ENCODE peak calls at places on chromosome 9, in nine cellular contexts. L is ovary, S is K562, R is GM23338, F is H1, N is mesendoderm, M is fibroblast of lung, B is HCT116, V is WERI-Rb-1. C is an unnamed sample.

GRCh38 chr9:134365791-134366222 is 39.6 kb downstream of the RXRA start:
- DNase-seq in B (no peak), V (peak; percentile 73), N (peak; percentile 33), M (peak; percentile 44), F (no peak), R (peak; percentile 35), S (peak; percentile 67), L (peak; percentile 81), C (no peak)

GRCh38 chr9:121949766-121950165 is 143.3 kb downstream of the TTLL11 start:
- DNase-seq in L (no peak), F (no peak), V (no peak), M (no peak), R (no peak), B (no peak), S (no peak), N (no peak), C (no peak)

GRCh38 chr9:115952667-115953316 is 200.8 kb upstream of the PAPPA start:
- DNase-seq in V (no peak), F (no peak), B (no peak), S (no peak), R (no peak), L (no peak), N (no peak), M (peak; percentile 96), C (no peak)

GRCh38 chr9:75063556-75064305 is 24.2 kb downstream of the NMRK1 start:
- DNase-seq in N (no peak), S (no peak), V (no peak), F (no peak), R (no peak), B (no peak), L (no peak), M (peak; percentile 25), C (no peak)

GRCh38 chr9:91424403-91425176 is 958 bp upstream of the NFIL3 start:
- DNase-seq in B (no peak), V (peak; percentile 60), N (peak; percentile 63), S (peak; percentile 62), L (peak; percentile 92), F (no peak), M (peak; percentile 94), R (peak; percentile 69), C (peak; percentile 30)

GRCh38 chr9:23582836-23583235 is 243.2 kb downstream of the ELAVL2 start:
- DNase-seq in V (no peak), S (no peak), L (no peak), R (no peak), F (no peak), N (no peak), M (no peak), B (no peak), C (no peak)

GRCh38 chr9:131618071-131618479 is 72.8 kb downstream of the PRRT1B start:
- DNase-seq in N (no peak), R (no peak), B (no peak), S (no peak), F (no peak), L (no peak), V (no peak), M (no peak), C (no peak)

GRCh38 chr9:70470050-70471015 is 55.9 kb upstream of the KLF9 start:
- DNase-seq in F (no peak), M (no peak), B (no peak), N (no peak), L (no peak), R (no peak), S (no peak), V (peak; percentile 23), C (no peak)

GRCh38 chr9:27749838-27750237 is 176.6 kb upstream of the C9orf72 start:
- DNase-seq in S (no peak), F (peak; percentile 69), V (no peak), R (peak; percentile 82), N (peak; percentile 78), L (no peak), M (no peak), B (no peak), C (no peak)

GRCh38 chr9:87070331-87070730 is 123.0 kb upstream of the GAS1 start:
- DNase-seq in L (no peak), V (no peak), R (no peak), B (no peak), F (no peak), S (no peak), M (no peak), N (no peak), C (no peak)

GRCh38 chr9:87069690-87070089 is 122.4 kb upstream of the GAS1 start:
- DNase-seq in S (no peak), B (no peak), V (no peak), R (no peak), M (peak; percentile 65), L (no peak), F (no peak), N (no peak), C (no peak)

GRCh38 chr9:87067426-87067825 is 120.1 kb upstream of the GAS1 start:
- DNase-seq in N (no peak), M (no peak), S (no peak), L (no peak), V (no peak), B (no peak), F (no peak), R (no peak), C (no peak)

GRCh38 chr9:87068177-87068845 is 121.0 kb upstream of the GAS1 start:
- DNase-seq in N (no peak), L (no peak), B (no peak), R (no peak), S (no peak), V (no peak), F (no peak), M (no peak), C (no peak)

GRCh38 chr9:87071473-87071872 is 124.2 kb upstream of the GAS1 start:
- DNase-seq in B (no peak), N (no peak), S (no peak), L (no peak), V (no peak), R (no peak), M (no peak), F (no peak), C (no peak)
- H3K27ac ChIP-seq in B (no peak overlapping the region), N (no peak overlapping the region), S (no peak overlapping the region), L (no peak overlapping the region), V (no peak overlapping the region), R (no peak overlapping the region), M (no peak overlapping the region), F (no peak overlapping the region), C (no peak overlapping the region)

DNA sequence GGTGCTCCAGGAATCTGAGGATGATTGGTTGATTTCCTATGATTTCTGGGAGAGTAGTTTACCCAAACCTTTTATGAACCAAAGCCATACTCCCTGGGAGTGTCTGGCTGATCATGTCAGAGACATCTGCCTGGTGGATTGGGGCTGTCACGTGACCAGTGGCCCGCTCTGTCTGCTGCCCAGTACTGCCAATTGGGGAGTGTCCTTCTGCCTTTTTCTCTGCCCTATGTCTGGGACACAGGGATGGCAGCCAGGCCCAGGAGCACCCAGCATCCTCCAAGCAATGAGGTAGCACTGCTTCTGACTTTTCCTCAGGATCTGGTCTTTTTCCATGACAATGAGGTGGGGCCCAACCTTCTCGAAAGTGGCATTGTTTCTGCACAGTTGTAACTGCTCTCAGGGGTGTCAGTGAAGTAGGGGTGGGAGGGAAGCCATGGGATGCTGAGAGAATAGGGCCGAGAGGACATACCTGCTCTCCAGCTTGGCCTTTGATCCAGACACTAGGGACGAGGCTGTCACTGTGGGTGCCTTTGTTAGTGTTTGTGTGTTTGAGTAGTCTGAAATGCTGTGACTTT is 21.8 kb downstream of the DAPK1 start:
- DNase-seq in N (no peak), L (no peak), S (no peak), R (peak; percentile 28), F (no peak), B (no peak), M (no peak), V (no peak), C (no peak)
- H3K27ac ChIP-seq in N (peak overlapping the region; percentile 27), L (peak overlapping the region; percentile 47), S (peak overlapping the region; percentile 73), R (peak overlapping the region; percentile 74), F (no peak overlapping the region), B (no peak overlapping the region), M (no peak overlapping the region), V (no peak overlapping the region), C (no peak overlapping the region)

GRCh38 chr9:4828776-4829175 is 36.0 kb downstream of the RCL1 start:
- DNase-seq in B (no peak), R (no peak), V (peak; percentile 21), S (no peak), L (no peak), M (peak; percentile 65), F (no peak), N (no peak), C (no peak)

GRCh38 chr9:4831119-4831518 is 38.4 kb downstream of the RCL1 start:
- DNase-seq in M (no peak), L (no peak), F (no peak), R (peak; percentile 55), V (no peak), S (no peak), B (no peak), N (peak; percentile 52), C (no peak)

GRCh38 chr9:4830699-4831098 is 38.0 kb downstream of the RCL1 start:
- DNase-seq in L (no peak), R (no peak), S (no peak), M (no peak), N (no peak), V (no peak), B (no peak), F (no peak), C (no peak)

GRCh38 chr9:4831944-4832343 is 39.2 kb downstream of the RCL1 start:
- DNase-seq in B (no peak), L (no peak), R (no peak), S (no peak), V (no peak), F (no peak), M (no peak), N (peak; percentile 71), C (no peak)

DNA sequence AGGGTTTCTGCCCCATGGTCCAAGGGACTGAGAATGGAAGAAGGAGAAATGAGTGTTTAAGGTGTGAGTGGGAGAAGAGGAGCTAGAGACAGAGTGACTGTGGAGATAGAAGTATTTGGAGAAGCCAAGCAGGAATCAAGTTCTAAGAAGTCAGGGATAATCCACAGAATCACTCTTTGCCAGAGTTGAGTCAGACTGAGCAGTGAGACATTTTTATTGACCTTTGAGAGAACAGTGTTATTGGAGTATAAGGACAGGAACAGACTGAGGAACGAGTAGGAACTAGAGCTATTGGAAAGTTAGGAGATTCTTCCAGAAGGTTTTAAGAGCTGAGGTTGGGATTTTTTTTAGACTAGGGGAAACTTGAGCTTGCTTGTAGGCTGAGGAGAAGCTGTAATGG is 37.2 kb downstream of the RCL1 start:
- DNase-seq in L (no peak), S (no peak), N (no peak), R (no peak), F (no peak), B (no peak), M (peak; percentile 34), V (no peak), C (no peak)
- H3K27ac ChIP-seq in L (no peak overlapping the region), S (peak overlapping the region; percentile 69), N (no peak overlapping the region), R (no peak overlapping the region), F (no peak overlapping the region), B (no peak overlapping the region), M (no peak overlapping the region), V (no peak overlapping the region), C (no peak overlapping the region)

GRCh38 chr9:129776938-129777768 is 24.3 kb upstream of the PTGES start:
- DNase-seq in M (peak; percentile 100), R (peak; percentile 20), N (peak; percentile 88), F (no peak), L (peak; percentile 92), S (peak; percentile 97), V (peak; percentile 96), B (peak; percentile 89), C (peak; percentile 29)
- H3K27ac ChIP-seq in M (peak overlapping the region; percentile 83), R (no peak overlapping the region), N (no peak overlapping the region), F (no peak overlapping the region), L (peak overlapping the region; percentile 41), S (peak overlapping the region; percentile 31), V (peak overlapping the region; percentile 68), B (peak overlapping the region; percentile 71), C (no peak overlapping the region)

GRCh38 chr9:136481558-136481957 is 1.3 kb downstream of the SEC16A start:
- DNase-seq in V (no peak), R (no peak), B (no peak), N (no peak), F (no peak), S (no peak), M (no peak), L (no peak), C (no peak)
- H3K27ac ChIP-seq in V (peak overlapping the region; percentile 96), R (peak overlapping the region; percentile 78), B (peak overlapping the region; percentile 95), N (no peak overlapping the region), F (no peak overlapping the region), S (peak overlapping the region; percentile 18), M (peak overlapping the region; percentile 99), L (no peak overlapping the region), C (no peak overlapping the region)